ENCODE peak calls at places on chromosome 16, in nine cellular contexts. One of them, this sample, is unnamed.

GRCh38 chr16:80511824-80512223 is 29.0 kb upstream of the DYNLRB2 start:
- DNase-seq in breast epithelium: no peak
- DNase-seq in ovary: no peak
- DNase-seq in testis: no peak
- DNase-seq in adrenal gland: no peak
- DNase-seq in IMR-90: no peak
- DNase-seq in AG04449: no peak
- DNase-seq in HCT116: no peak
- DNase-seq in fibroblast of the aortic adventitia: no peak
- DNase-seq in this sample: no peak

GRCh38 chr16:1180772-1181714 is 28.1 kb downstream of the CACNA1H start:
- DNase-seq in breast epithelium: no peak
- DNase-seq in ovary: peak
- DNase-seq in testis: peak
- DNase-seq in adrenal gland: no peak
- DNase-seq in IMR-90: no peak
- DNase-seq in AG04449: no peak
- DNase-seq in HCT116: no peak
- DNase-seq in fibroblast of the aortic adventitia: no peak
- DNase-seq in this sample: no peak

GRCh38 chr16:65312795-65313194 is 190.9 kb upstream of the CDH11 start:
- DNase-seq in breast epithelium: no peak
- DNase-seq in ovary: no peak
- DNase-seq in testis: no peak
- DNase-seq in adrenal gland: no peak
- DNase-seq in IMR-90: peak
- DNase-seq in AG04449: peak
- DNase-seq in HCT116: no peak
- DNase-seq in fibroblast of the aortic adventitia: peak
- DNase-seq in this sample: no peak

GRCh38 chr16:726438-727290 is at the start of the genes CCDC78 and HAGHL:
- DNase-seq in breast epithelium: no peak
- DNase-seq in ovary: no peak
- DNase-seq in testis: peak
- DNase-seq in adrenal gland: no peak
- DNase-seq in IMR-90: peak
- DNase-seq in AG04449: no peak
- DNase-seq in HCT116: no peak
- DNase-seq in fibroblast of the aortic adventitia: no peak
- DNase-seq in this sample: no peak

GRCh38 chr16:65037558-65037957 is 84.3 kb downstream of the CDH11 start:
- DNase-seq in breast epithelium: no peak
- DNase-seq in ovary: no peak
- DNase-seq in testis: no peak
- DNase-seq in adrenal gland: no peak
- DNase-seq in IMR-90: no peak
- DNase-seq in AG04449: no peak
- DNase-seq in HCT116: no peak
- DNase-seq in fibroblast of the aortic adventitia: no peak
- DNase-seq in this sample: no peak

GRCh38 chr16:85673529-85674417 is 15.0 kb downstream of the GINS2 start:
- DNase-seq in breast epithelium: peak
- DNase-seq in ovary: peak
- DNase-seq in testis: peak
- DNase-seq in adrenal gland: peak
- DNase-seq in IMR-90: peak
- DNase-seq in AG04449: no peak
- DNase-seq in HCT116: no peak
- DNase-seq in fibroblast of the aortic adventitia: peak
- DNase-seq in this sample: no peak

GRCh38 chr16:69453936-69454335 is 29.5 kb downstream of the CYB5B start:
- DNase-seq in breast epithelium: no peak
- DNase-seq in ovary: no peak
- DNase-seq in testis: no peak
- DNase-seq in adrenal gland: no peak
- DNase-seq in IMR-90: no peak
- DNase-seq in AG04449: no peak
- DNase-seq in HCT116: no peak
- DNase-seq in fibroblast of the aortic adventitia: no peak
- DNase-seq in this sample: no peak

GRCh38 chr16:68834550-68834949 is 8.8 kb upstream of the TANGO6 start:
- DNase-seq in breast epithelium: no peak
- DNase-seq in ovary: no peak
- DNase-seq in testis: no peak
- DNase-seq in adrenal gland: no peak
- DNase-seq in IMR-90: peak
- DNase-seq in AG04449: no peak
- DNase-seq in HCT116: no peak
- DNase-seq in fibroblast of the aortic adventitia: no peak
- DNase-seq in this sample: no peak

GRCh38 chr16:48393843-48394703 is 8.9 kb upstream of the SIAH1 start:
- DNase-seq in breast epithelium: no peak
- DNase-seq in ovary: peak
- DNase-seq in testis: peak
- DNase-seq in adrenal gland: peak
- DNase-seq in IMR-90: peak
- DNase-seq in AG04449: peak
- DNase-seq in HCT116: no peak
- DNase-seq in fibroblast of the aortic adventitia: peak
- DNase-seq in this sample: no peak

GRCh38 chr16:67027046-67027445 is 1.9 kb upstream of the CBFB start:
- DNase-seq in breast epithelium: no peak
- DNase-seq in ovary: no peak
- DNase-seq in testis: peak
- DNase-seq in adrenal gland: peak
- DNase-seq in IMR-90: no peak
- DNase-seq in AG04449: no peak
- DNase-seq in HCT116: no peak
- DNase-seq in fibroblast of the aortic adventitia: no peak
- DNase-seq in this sample: no peak

GRCh38 chr16:67029249-67030096 is 524 bp downstream of the CBFB start:
- DNase-seq in breast epithelium: peak
- DNase-seq in ovary: peak
- DNase-seq in testis: peak
- DNase-seq in adrenal gland: peak
- DNase-seq in IMR-90: peak
- DNase-seq in AG04449: no peak
- DNase-seq in HCT116: no peak
- DNase-seq in fibroblast of the aortic adventitia: peak
- DNase-seq in this sample: no peak

GRCh38 chr16:67030221-67030962 is 1.4 kb downstream of the CBFB start:
- DNase-seq in breast epithelium: no peak
- DNase-seq in ovary: no peak
- DNase-seq in testis: peak
- DNase-seq in adrenal gland: peak
- DNase-seq in IMR-90: no peak
- DNase-seq in AG04449: no peak
- DNase-seq in HCT116: no peak
- DNase-seq in fibroblast of the aortic adventitia: no peak
- DNase-seq in this sample: no peak

GRCh38 chr16:67028167-67028554 is 788 bp upstream of the CBFB start:
- DNase-seq in breast epithelium: no peak
- DNase-seq in ovary: no peak
- DNase-seq in testis: peak
- DNase-seq in adrenal gland: peak
- DNase-seq in IMR-90: no peak
- DNase-seq in AG04449: no peak
- DNase-seq in HCT116: no peak
- DNase-seq in fibroblast of the aortic adventitia: no peak
- DNase-seq in this sample: no peak

DNA sequence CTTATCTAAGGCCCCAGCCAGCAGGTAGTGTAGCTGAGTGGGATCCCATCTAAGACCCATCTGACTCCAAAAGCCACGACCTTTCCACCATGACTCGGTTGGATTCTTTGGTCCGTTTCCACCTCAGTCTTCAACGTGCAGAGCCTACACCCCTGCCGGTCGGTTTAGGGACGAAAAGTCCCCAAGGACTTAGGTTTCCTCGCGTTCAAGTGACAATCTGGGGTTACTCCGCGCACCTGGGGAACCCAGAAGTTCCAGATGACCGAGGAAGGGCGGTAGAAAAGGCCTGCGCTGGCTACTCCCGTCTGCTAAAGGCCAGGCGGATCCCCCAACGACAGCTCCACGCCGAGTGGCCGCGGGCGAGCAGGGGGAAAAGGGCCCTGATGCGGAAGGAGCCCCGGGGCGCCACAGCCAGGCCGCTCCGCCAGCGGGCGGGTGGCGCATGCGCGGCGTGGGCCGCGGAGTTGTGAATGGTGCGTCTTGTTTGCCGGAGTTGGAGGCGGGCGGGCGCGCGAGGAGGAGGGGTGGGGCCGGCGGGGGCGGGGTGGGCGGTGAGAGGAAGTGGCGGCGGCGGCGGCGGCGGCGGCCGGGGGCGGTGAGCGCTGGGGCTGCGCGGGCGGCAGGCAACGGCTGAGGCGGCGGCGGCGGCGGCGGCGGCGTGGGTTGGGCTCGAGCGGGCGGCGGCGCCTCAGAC is at the start of gene CBFB:
- DNase-seq in breast epithelium: peak
- DNase-seq in ovary: peak
- DNase-seq in testis: peak
- DNase-seq in adrenal gland: peak
- DNase-seq in IMR-90: peak
- DNase-seq in AG04449: peak
- DNase-seq in HCT116: peak
- DNase-seq in fibroblast of the aortic adventitia: peak
- DNase-seq in this sample: no peak
- TF ChIP-seq CTCF in breast epithelium: no peak
- TF ChIP-seq CTCF in ovary: no peak
- TF ChIP-seq CTCF in testis: no peak
- TF ChIP-seq CTCF in adrenal gland: peak
- TF ChIP-seq CTCF in IMR-90: peak
- TF ChIP-seq CTCF in AG04449: no peak
- TF ChIP-seq CTCF in HCT116: peak
- TF ChIP-seq CTCF in fibroblast of the aortic adventitia: peak
- TF ChIP-seq CTCF in this sample: no peak

GRCh38 chr16:27859020-27859419 is 204.5 kb downstream of the GSG1L start:
- DNase-seq in breast epithelium: peak
- DNase-seq in ovary: no peak
- DNase-seq in testis: no peak
- DNase-seq in adrenal gland: no peak
- DNase-seq in IMR-90: no peak
- DNase-seq in AG04449: no peak
- DNase-seq in HCT116: no peak
- DNase-seq in fibroblast of the aortic adventitia: no peak
- DNase-seq in this sample: no peak
- H3K4me3 ChIP-seq in breast epithelium: no peak
- H3K4me3 ChIP-seq in ovary: no peak
- H3K4me3 ChIP-seq in testis: no peak
- H3K4me3 ChIP-seq in adrenal gland: no peak
- H3K4me3 ChIP-seq in IMR-90: no peak
- H3K4me3 ChIP-seq in AG04449: no peak
- H3K4me3 ChIP-seq in HCT116: no peak
- H3K4me3 ChIP-seq in fibroblast of the aortic adventitia: no peak
- H3K4me3 ChIP-seq in this sample: no peak

GRCh38 chr16:10981697-10982216 is 37.4 kb downstream of the CLEC16A start:
- DNase-seq in breast epithelium: no peak
- DNase-seq in ovary: no peak
- DNase-seq in testis: no peak
- DNase-seq in adrenal gland: no peak
- DNase-seq in IMR-90: no peak
- DNase-seq in AG04449: no peak
- DNase-seq in HCT116: peak
- DNase-seq in fibroblast of the aortic adventitia: no peak
- DNase-seq in this sample: no peak

GRCh38 chr16:10984509-10984908 is 40.1 kb downstream of the CLEC16A start:
- DNase-seq in breast epithelium: no peak
- DNase-seq in ovary: no peak
- DNase-seq in testis: no peak
- DNase-seq in adrenal gland: no peak
- DNase-seq in IMR-90: peak
- DNase-seq in AG04449: no peak
- DNase-seq in HCT116: no peak
- DNase-seq in fibroblast of the aortic adventitia: peak
- DNase-seq in this sample: no peak

GRCh38 chr16:10980811-10981210 is 36.4 kb downstream of the CLEC16A start:
- DNase-seq in breast epithelium: no peak
- DNase-seq in ovary: no peak
- DNase-seq in testis: no peak
- DNase-seq in adrenal gland: no peak
- DNase-seq in IMR-90: no peak
- DNase-seq in AG04449: no peak
- DNase-seq in HCT116: no peak
- DNase-seq in fibroblast of the aortic adventitia: no peak
- DNase-seq in this sample: no peak

GRCh38 chr16:10982430-10983174 is 38.2 kb downstream of the CLEC16A start:
- DNase-seq in breast epithelium: no peak
- DNase-seq in ovary: no peak
- DNase-seq in testis: peak
- DNase-seq in adrenal gland: no peak
- DNase-seq in IMR-90: peak
- DNase-seq in AG04449: no peak
- DNase-seq in HCT116: no peak
- DNase-seq in fibroblast of the aortic adventitia: no peak
- DNase-seq in this sample: no peak

GRCh38 chr16:10983175-10983558 is 38.8 kb downstream of the CLEC16A start:
- DNase-seq in breast epithelium: no peak
- DNase-seq in ovary: no peak
- DNase-seq in testis: no peak
- DNase-seq in adrenal gland: no peak
- DNase-seq in IMR-90: no peak
- DNase-seq in AG04449: no peak
- DNase-seq in HCT116: no peak
- DNase-seq in fibroblast of the aortic adventitia: no peak
- DNase-seq in this sample: no peak
- TF ChIP-seq CTCF in breast epithelium: no peak
- TF ChIP-seq CTCF in ovary: no peak
- TF ChIP-seq CTCF in testis: no peak
- TF ChIP-seq CTCF in adrenal gland: no peak
- TF ChIP-seq CTCF in IMR-90: no peak
- TF ChIP-seq CTCF in AG04449: no peak
- TF ChIP-seq CTCF in HCT116: peak
- TF ChIP-seq CTCF in fibroblast of the aortic adventitia: no peak
- TF ChIP-seq CTCF in this sample: peak

GRCh38 chr16:27366687-27367462 is 35.1 kb upstream of the IL21R start:
- DNase-seq in breast epithelium: no peak
- DNase-seq in ovary: no peak
- DNase-seq in testis: no peak
- DNase-seq in adrenal gland: no peak
- DNase-seq in IMR-90: no peak
- DNase-seq in AG04449: no peak
- DNase-seq in HCT116: no peak
- DNase-seq in fibroblast of the aortic adventitia: no peak
- DNase-seq in this sample: no peak

GRCh38 chr16:27369806-27370205 is 32.2 kb upstream of the IL21R start:
- DNase-seq in breast epithelium: no peak
- DNase-seq in ovary: no peak
- DNase-seq in testis: no peak
- DNase-seq in adrenal gland: no peak
- DNase-seq in IMR-90: peak
- DNase-seq in AG04449: no peak
- DNase-seq in HCT116: no peak
- DNase-seq in fibroblast of the aortic adventitia: peak
- DNase-seq in this sample: no peak

GRCh38 chr16:27365142-27366089 is 36.6 kb upstream of the IL21R start:
- DNase-seq in breast epithelium: no peak
- DNase-seq in ovary: no peak
- DNase-seq in testis: no peak
- DNase-seq in adrenal gland: no peak
- DNase-seq in IMR-90: peak
- DNase-seq in AG04449: no peak
- DNase-seq in HCT116: peak
- DNase-seq in fibroblast of the aortic adventitia: peak
- DNase-seq in this sample: peak

GRCh38 chr16:27368358-27368722 is 33.6 kb upstream of the IL21R start:
- DNase-seq in breast epithelium: no peak
- DNase-seq in ovary: no peak
- DNase-seq in testis: no peak
- DNase-seq in adrenal gland: no peak
- DNase-seq in IMR-90: no peak
- DNase-seq in AG04449: no peak
- DNase-seq in HCT116: no peak
- DNase-seq in fibroblast of the aortic adventitia: no peak
- DNase-seq in this sample: no peak

GRCh38 chr16:27367463-27368357 is 34.3 kb upstream of the IL21R start:
- DNase-seq in breast epithelium: peak
- DNase-seq in ovary: peak
- DNase-seq in testis: peak
- DNase-seq in adrenal gland: peak
- DNase-seq in IMR-90: peak
- DNase-seq in AG04449: no peak
- DNase-seq in HCT116: peak
- DNase-seq in fibroblast of the aortic adventitia: peak
- DNase-seq in this sample: no peak
- H3K4me3 ChIP-seq in breast epithelium: peak
- H3K4me3 ChIP-seq in ovary: no peak
- H3K4me3 ChIP-seq in testis: no peak
- H3K4me3 ChIP-seq in adrenal gland: no peak
- H3K4me3 ChIP-seq in IMR-90: no peak
- H3K4me3 ChIP-seq in AG04449: peak
- H3K4me3 ChIP-seq in HCT116: no peak
- H3K4me3 ChIP-seq in fibroblast of the aortic adventitia: no peak
- H3K4me3 ChIP-seq in this sample: peak